ENCODE peak calls at places on chromosome 4, in five cellular contexts. Y is lower leg skin, C is trophoblast cell, H is kidney epithelial cell, G is astrocyte of the spinal cord. R is an unnamed sample.

GRCh38 chr4:150950657-150951056 is 64.4 kb downstream of the LRBA start:
- DNase-seq in Y (no peak), C (no peak), H (no peak), G (no peak), R (no peak)

GRCh38 chr4:88110826-88111225 is 47.6 kb downstream of the ABCG2 start:
- DNase-seq in Y (no peak), C (no peak), H (no peak), G (no peak), R (no peak)

GRCh38 chr4:76690906-76691275 is 207.1 kb downstream of the SOWAHB start:
- DNase-seq in Y (no peak), C (no peak), H (no peak), G (no peak), R (no peak)

GRCh38 chr4:29131304-29131703 is 1588.9 kb upstream of the PCDH7 start:
- DNase-seq in Y (no peak), C (no peak), H (no peak), G (no peak), R (no peak)

GRCh38 chr4:77671051-77671450 is 65.4 kb downstream of the CXCL13 start:
- DNase-seq in Y (no peak), C (no peak), H (no peak), G (no peak), R (no peak)

GRCh38 chr4:156762851-156763250 is 208.7 kb downstream of the PDGFC start:
- DNase-seq in Y (no peak), C (no peak), H (no peak), G (no peak), R (no peak)

GRCh38 chr4:185754961-185755360 is 57.0 kb downstream of the SORBS2 start:
- DNase-seq in Y (no peak), C (no peak), H (no peak), G (no peak), R (no peak)

GRCh38 chr4:8400641-8401325 is 39.7 kb downstream of the ACOX3 start:
- DNase-seq in Y (no peak), C (no peak), H (no peak), G (no peak), R (no peak)

GRCh38 chr4:32117696-32118095 is 1397.5 kb downstream of the PCDH7 start:
- DNase-seq in Y (no peak), C (no peak), H (no peak), G (no peak), R (no peak)

GRCh38 chr4:6881908-6882307 is 27.7 kb upstream of the TBC1D14 start:
- DNase-seq in Y (no peak), C (no peak), H (no peak), G (no peak), R (no peak)

GRCh38 chr4:88518911-88519310 is 4.7 kb downstream of the PYURF start:
- DNase-seq in Y (no peak), C (no peak), H (no peak), G (no peak), R (no peak)

GRCh38 chr4:17578482-17578891 is 1.5 kb downstream of the LAP3 start:
- DNase-seq in Y (no peak), C (no peak), H (no peak), G (peak; percentile 12), R (no peak)

DNA sequence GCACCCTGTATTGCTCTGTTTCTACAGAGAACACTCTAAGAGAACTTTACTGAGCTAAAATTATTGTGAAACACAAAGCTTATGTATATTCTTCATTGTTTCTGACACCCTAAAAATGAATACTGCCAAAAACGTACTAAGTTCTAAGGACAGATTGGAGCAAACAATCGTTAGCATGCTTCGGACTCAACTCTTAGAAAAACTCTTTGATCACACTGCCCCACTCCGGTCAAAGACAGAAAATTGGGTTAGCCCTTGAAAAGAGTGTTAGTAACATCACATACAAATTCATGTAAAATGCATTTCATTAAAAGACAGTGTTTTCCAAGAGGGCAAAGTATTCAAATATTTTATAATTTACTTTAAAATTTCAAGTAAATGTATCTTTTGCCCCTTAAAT is 177.4 kb downstream of the DCHS2 start:
- DNase-seq in Y (no peak), C (peak; percentile 4), H (no peak), G (peak; percentile 25), R (no peak)
- H3K4me3 ChIP-seq in Y (no peak overlapping the region), C (no peak overlapping the region), H (no peak overlapping the region), G (no peak overlapping the region), R (no peak overlapping the region)

DNA sequence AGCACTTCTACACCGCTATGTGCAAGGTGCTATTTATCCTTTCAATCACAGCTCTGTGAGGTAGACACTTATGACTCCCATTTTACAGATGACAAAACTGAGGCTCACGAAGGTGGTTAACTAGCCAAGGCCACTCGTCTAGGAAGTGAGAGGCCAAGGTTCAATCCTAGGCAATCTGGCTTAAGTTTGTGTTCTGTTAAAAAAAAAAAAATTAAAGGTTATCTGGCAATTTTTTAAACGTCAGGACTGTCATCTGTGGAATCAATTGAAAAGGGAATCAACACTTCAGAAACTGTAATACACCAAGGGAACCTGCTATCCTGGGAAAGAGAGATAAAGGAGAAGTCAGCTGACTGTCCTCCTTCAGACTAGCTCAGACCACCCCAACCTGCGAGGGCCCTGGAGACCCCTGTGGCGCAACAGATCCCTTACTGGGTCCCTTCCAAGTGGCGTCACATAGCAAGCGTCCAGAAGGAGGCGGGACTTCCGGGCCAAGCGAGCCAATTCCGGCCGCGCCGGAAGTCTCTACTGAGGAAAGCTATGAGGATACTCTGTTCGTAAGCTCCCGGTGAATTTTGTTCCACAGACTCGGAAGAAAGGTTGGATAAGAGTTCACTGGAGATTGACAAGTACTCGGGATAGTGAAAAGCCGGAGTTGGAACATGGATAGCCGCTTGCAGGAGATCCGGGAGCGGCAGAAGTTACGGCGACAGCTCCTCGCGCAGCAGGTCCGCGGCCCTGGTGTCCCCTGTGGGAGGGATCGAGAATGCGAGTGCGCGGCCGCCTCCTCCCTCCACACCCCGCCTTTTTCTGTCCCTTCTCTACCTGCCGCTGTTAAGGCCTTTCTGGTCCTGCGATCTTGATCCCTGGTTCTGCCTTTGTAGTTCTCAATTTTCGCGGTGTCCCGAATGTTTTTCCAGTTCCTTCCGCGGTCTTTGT is at the start of gene METTL14:
- DNase-seq in Y (peak; percentile 98), C (peak; percentile 91), H (peak; percentile 67), G (peak; percentile 95), R (peak; percentile 88)
- H3K4me3 ChIP-seq in Y (peak within 1 kb of the TSS; percentile 77), C (peak within 1 kb of the TSS; percentile 78), H (peak within 1 kb of the TSS; percentile 47), G (peak within 1 kb of the TSS; percentile 71), R (peak within 1 kb of the TSS; percentile 46)

GRCh38 chr4:27132497-27132896 is 271.9 kb downstream of the STIM2 start:
- DNase-seq in Y (no peak), C (no peak), H (no peak), G (no peak), R (no peak)

GRCh38 chr4:27128431-27128830 is 267.8 kb downstream of the STIM2 start:
- DNase-seq in Y (no peak), C (peak; percentile 67), H (no peak), G (no peak), R (no peak)

DNA sequence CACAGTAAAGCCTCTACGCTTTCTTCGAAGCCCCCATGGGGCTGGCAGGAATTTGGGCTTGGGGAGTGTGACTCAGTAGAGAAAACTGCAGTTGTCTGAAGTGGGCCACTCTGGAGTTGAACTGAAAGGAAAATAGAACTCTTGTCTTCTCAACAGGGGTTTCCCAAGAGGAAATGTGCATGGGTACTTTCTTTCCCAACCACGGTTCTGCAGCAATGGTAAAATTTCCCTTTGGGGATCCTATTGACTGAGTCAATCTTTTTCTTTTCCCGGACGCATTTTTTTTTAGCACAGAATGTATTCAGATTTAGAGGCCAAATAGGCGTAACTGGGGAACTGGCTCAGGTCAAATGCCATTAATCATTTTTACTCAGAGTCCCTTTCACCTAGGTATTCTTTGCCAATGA is 269.2 kb downstream of the STIM2 start:
- DNase-seq in Y (no peak), C (no peak), H (peak; percentile 9), G (peak; percentile 69), R (no peak)
- H3K4me3 ChIP-seq in Y (no peak overlapping the region), C (no peak overlapping the region), H (no peak overlapping the region), G (no peak overlapping the region), R (no peak overlapping the region)

GRCh38 chr4:183014361-183015084 is 84.5 kb upstream of the WWC2 start:
- DNase-seq in Y (no peak), C (no peak), H (no peak), G (no peak), R (no peak)

GRCh38 chr4:183008492-183008891 is 90.6 kb upstream of the WWC2 start:
- DNase-seq in Y (no peak), C (no peak), H (no peak), G (no peak), R (no peak)

GRCh38 chr4:183017962-183018361 is 81.1 kb upstream of the WWC2 start:
- DNase-seq in Y (no peak), C (no peak), H (no peak), G (no peak), R (no peak)

GRCh38 chr4:183011213-183011907 is 87.7 kb upstream of the WWC2 start:
- DNase-seq in Y (no peak), C (no peak), H (no peak), G (no peak), R (no peak)

GRCh38 chr4:183012862-183013855 is 85.9 kb upstream of the WWC2 start:
- DNase-seq in Y (no peak), C (no peak), H (no peak), G (no peak), R (no peak)
- H3K4me3 ChIP-seq in Y (no peak overlapping the region), C (no peak overlapping the region), H (no peak overlapping the region), G (no peak overlapping the region), R (no peak overlapping the region)

R was measured in pancreas.